ENCODE peak calls at places on chromosomes 5 and 9, in six cellular contexts. P is B cell, D is AG09309, I is HepG2, M is hepatocyte, L is spleen. S is an unnamed sample.

GRCh38 chr9:79221084-79221483 is 350.7 kb upstream of the TLE4 start:
- DNase-seq in M (peak; percentile 52), D (peak; percentile 91), I (no peak), P (no peak), L (no peak), S (no peak)

GRCh38 chr5:52989781-52990530 is 804 bp downstream of the ITGA2 start:
- DNase-seq in I (no peak), P (peak; percentile 20), L (peak; percentile 78), M (peak; percentile 69), D (no peak), S (no peak)

GRCh38 chr5:73280821-73281746 is 108.1 kb downstream of the TMEM174 start:
- DNase-seq in I (no peak), L (no peak), M (no peak), P (no peak), D (no peak), S (no peak)

GRCh38 chr5:123156577-123157296 is 67.7 kb downstream of the PRDM6 start:
- DNase-seq in L (no peak), P (no peak), M (peak; percentile 45), I (no peak), D (peak; percentile 66), S (no peak)

GRCh38 chr9:35603506-35603985 is 1.5 kb upstream of the TESK1 start:
- DNase-seq in M (peak; percentile 57), I (peak; percentile 28), P (no peak), D (peak; percentile 76), L (peak; percentile 82), S (no peak)

GRCh38 chr5:2562036-2562435 is 189.4 kb downstream of the IRX2 start:
- DNase-seq in M (no peak), I (no peak), P (no peak), L (no peak), D (no peak), S (no peak)

GRCh38 chr9:97954550-97954989 is 16.6 kb upstream of the HEMGN start:
- DNase-seq in I (peak; percentile 52), M (peak; percentile 60), D (no peak), P (peak; percentile 58), L (no peak), S (no peak)

GRCh38 chr5:53200309-53200708 is 90.8 kb upstream of the MOCS2 start:
- DNase-seq in P (no peak), L (no peak), M (no peak), I (no peak), D (no peak), S (no peak)

GRCh38 chr5:124920909-124921666 is 174.6 kb upstream of the ZNF608 start:
- DNase-seq in P (peak; percentile 61), D (no peak), M (no peak), I (no peak), L (no peak), S (no peak)

GRCh38 chr5:37492778-37493555 is 113.8 kb downstream of the WDR70 start:
- DNase-seq in L (no peak), I (no peak), M (no peak), D (no peak), P (no peak), S (no peak)

GRCh38 chr5:136202800-136203199 is 9.8 kb upstream of the SMIM32 start:
- DNase-seq in P (no peak), M (no peak), L (peak; percentile 47), I (no peak), D (no peak), S (no peak)

GRCh38 chr5:112857866-112858265 is 3.2 kb upstream of the SRP19 start:
- DNase-seq in M (no peak), I (no peak), L (no peak), D (peak; percentile 4), P (no peak), S (no peak)

GRCh38 chr9:91844170-91844569 is 105.9 kb downstream of the ROR2 start:
- DNase-seq in P (no peak), I (no peak), L (peak; percentile 69), M (no peak), D (no peak), S (no peak)

GRCh38 chr9:130688070-130688469 is 5.5 kb upstream of the EXOSC2 start:
- DNase-seq in I (no peak), M (no peak), P (no peak), D (no peak), L (no peak), S (no peak)

GRCh38 chr9:94081435-94081834 is 2.8 kb upstream of the PTPDC1 start:
- DNase-seq in D (no peak), M (no peak), P (no peak), I (no peak), L (no peak), S (no peak)

GRCh38 chr9:93132946-93133640 is 958 bp downstream of the NINJ1 start:
- DNase-seq in M (peak; percentile 68), I (peak; percentile 72), D (no peak), P (no peak), L (peak; percentile 86), S (no peak)

GRCh38 chr5:32280656-32281081 is 32.1 kb downstream of the MTMR12 start:
- DNase-seq in M (no peak), P (peak; percentile 37), D (no peak), L (no peak), I (no peak), S (no peak)

GRCh38 chr5:122810405-122810804 is 35.0 kb upstream of the SNX24 start:
- DNase-seq in I (no peak), P (no peak), M (no peak), L (no peak), D (no peak), S (no peak)

GRCh38 chr9:105639936-105640335 is 22.3 kb upstream of the TAL2 start:
- DNase-seq in I (no peak), D (no peak), P (no peak), L (no peak), M (no peak), S (no peak)

GRCh38 chr9:138022121-138022741 is 144.6 kb downstream of the CACNA1B start:
- DNase-seq in M (peak; percentile 62), P (no peak), I (no peak), L (peak; percentile 70), D (no peak), S (peak; percentile 10)

GRCh38 chr5:141849371-141850182 is 28.6 kb downstream of the PCDH1 start:
- DNase-seq in I (peak; percentile 31), M (peak; percentile 96), L (peak; percentile 93), P (peak; percentile 81), D (no peak), S (peak; percentile 60)

DNA sequence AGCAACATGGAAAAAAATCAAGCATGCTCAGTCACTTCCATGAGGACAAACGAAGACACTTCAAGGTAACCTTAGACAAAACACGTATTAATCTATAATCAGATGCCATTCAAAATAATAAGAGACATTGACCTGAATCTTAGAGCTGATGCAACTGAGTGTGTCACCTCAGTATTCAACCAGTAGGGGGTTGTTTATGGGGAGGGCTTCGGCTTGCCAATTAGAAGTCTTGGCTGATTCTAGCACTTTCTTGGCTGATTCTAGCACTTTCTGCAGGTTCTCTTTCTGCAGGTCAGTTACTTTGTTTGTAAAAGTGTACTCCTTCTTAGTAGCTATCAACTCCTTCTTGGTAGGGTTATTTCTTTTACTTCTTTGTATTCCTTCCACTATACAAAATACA is 317.6 kb downstream of the ENC1 start:
- DNase-seq in M (no peak), I (no peak), P (no peak), L (no peak), D (no peak), S (no peak)
- TF ChIP-seq CTCF in M (no peak), I (no peak), P (no peak), L (no peak), D (no peak), S (no peak)

GRCh38 chr5:132661231-132662003 is 3.4 kb downstream of the IL13 start:
- DNase-seq in I (no peak), P (no peak), M (no peak), D (no peak), L (no peak), S (no peak)
- TF ChIP-seq CTCF in I (peak; percentile 66), P (no peak), M (no peak), D (peak; percentile 24), L (no peak), S (no peak)

GRCh38 chr5:92560698-92561361 is 1020.2 kb downstream of the NR2F1-AS1 start:
- DNase-seq in P (no peak), D (peak; percentile 52), L (no peak), M (peak; percentile 11), I (no peak), S (no peak)

GRCh38 chr5:92562065-92562464 is 1019.0 kb downstream of the NR2F1-AS1 start:
- DNase-seq in I (no peak), M (no peak), L (no peak), D (no peak), P (no peak), S (no peak)

GRCh38 chr5:92561362-92562006 is 1019.5 kb downstream of the NR2F1-AS1 start:
- DNase-seq in I (no peak), M (no peak), D (no peak), L (no peak), P (no peak), S (no peak)

GRCh38 chr5:92559331-92559730 is 1021.7 kb downstream of the NR2F1-AS1 start:
- DNase-seq in M (no peak), L (no peak), I (no peak), P (no peak), D (no peak), S (no peak)

GRCh38 chr5:92559743-92560142 is 1021.3 kb downstream of the NR2F1-AS1 start:
- DNase-seq in M (no peak), P (no peak), L (no peak), I (no peak), D (no peak), S (no peak)
- TF ChIP-seq CTCF in M (peak; percentile 7), P (no peak), L (no peak), I (no peak), D (peak; percentile 19), S (no peak)

DNA sequence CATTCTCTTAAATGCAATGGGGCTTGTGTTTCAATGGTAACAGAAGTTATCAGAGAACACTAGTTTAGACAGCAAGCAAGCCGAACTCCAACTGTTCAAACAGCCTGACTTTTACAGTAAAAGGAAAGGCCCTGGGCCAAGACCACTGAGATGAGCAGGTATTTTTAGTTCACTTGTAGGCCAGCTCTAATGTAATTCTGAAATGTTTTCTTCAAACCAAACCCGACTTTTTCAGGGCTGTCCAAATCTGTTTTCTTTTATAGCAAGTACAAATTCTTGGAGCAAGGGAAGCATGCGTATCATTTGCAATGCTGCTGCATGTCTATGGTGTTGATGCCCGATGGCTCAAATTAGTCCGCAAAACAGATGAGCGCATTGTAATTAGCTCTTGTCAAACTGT is 192.9 kb downstream of the SLF1 start:
- DNase-seq in P (no peak), L (no peak), I (no peak), D (no peak), M (no peak), S (no peak)
- TF ChIP-seq CTCF in P (no peak), L (no peak), I (no peak), D (no peak), M (no peak), S (no peak)

DNA sequence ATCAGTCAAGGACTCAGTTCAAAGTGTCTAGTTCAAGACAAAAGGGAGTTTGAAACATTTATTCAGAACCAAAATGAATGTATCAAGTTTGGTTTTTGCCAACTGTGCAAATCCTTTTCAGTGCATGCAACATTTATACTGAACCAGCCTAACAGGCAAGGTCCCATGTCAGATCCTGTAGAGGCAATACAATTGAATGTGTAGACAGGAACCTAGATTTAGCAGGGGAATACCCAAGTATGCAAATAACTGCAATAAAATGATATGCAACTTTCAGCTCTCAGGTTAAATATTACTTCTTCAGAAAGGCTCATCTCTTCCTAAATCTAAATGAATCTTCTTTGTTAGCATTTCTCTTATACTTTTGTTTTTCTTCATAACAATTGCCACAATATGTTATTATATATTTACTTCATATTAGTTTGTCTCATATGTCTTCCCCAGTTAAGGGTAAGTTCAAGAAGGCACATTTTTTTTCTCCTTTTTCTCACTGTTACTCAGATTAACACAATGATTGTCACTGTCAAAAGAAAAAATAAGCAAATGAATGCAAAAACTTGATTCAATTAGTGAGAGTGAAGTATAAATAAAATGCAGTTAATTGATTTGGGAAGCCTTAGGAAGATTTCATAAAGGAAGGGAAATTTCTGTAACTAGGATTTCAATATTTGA is 163.9 kb upstream of the RASA1 start:
- DNase-seq in I (no peak), L (no peak), M (no peak), D (no peak), P (peak; percentile 55), S (no peak)
- TF ChIP-seq CTCF in I (no peak), L (no peak), M (no peak), D (no peak), P (no peak), S (no peak)